ENCODE peak calls at places on chromosomes 6 and 20, in eight cellular contexts. R, K, C, Y, H, P, O and U are unnamed samples.

GRCh38 chr20:37325206-37325605 is 20.7 kb upstream of the SRC start:
- DNase-seq in R (no peak), K (no peak), C (no peak), Y (no peak), H (no peak), P (no peak), O (no peak), U (no peak)

GRCh38 chr6:152117156-152118129 is 310.0 kb downstream of the ESR1 start:
- DNase-seq in R (no peak), K (no peak), C (no peak), Y (no peak), H (no peak), P (no peak), O (peak), U (no peak)

GRCh38 chr20:47620808-47621805 is 119.4 kb downstream of the NCOA3 start:
- DNase-seq in R (peak), K (no peak), C (peak), Y (peak), H (no peak), P (no peak), O (peak), U (no peak)

GRCh38 chr6:3669916-3670315 is 81.6 kb downstream of the PXDC1 start:
- DNase-seq in R (no peak), K (no peak), C (no peak), Y (no peak), H (no peak), P (no peak), O (no peak), U (no peak)

GRCh38 chr6:33632603-33633039 is 11.5 kb downstream of the ITPR3 start:
- DNase-seq in R (peak), K (peak), C (peak), Y (no peak), H (no peak), P (peak), O (peak), U (peak)

GRCh38 chr6:94769197-94769596 is 808.1 kb upstream of the MANEA start:
- DNase-seq in R (no peak), K (no peak), C (no peak), Y (no peak), H (no peak), P (peak), O (no peak), U (peak)

GRCh38 chr6:1382883-1383728 is 6.3 kb upstream of the FOXF2 start:
- DNase-seq in R (no peak), K (no peak), C (no peak), Y (no peak), H (no peak), P (no peak), O (no peak), U (no peak)

GRCh38 chr6:134701301-134701700 is 248.6 kb downstream of the ALDH8A1 start:
- DNase-seq in R (no peak), K (no peak), C (no peak), Y (no peak), H (no peak), P (no peak), O (no peak), U (no peak)

GRCh38 chr6:135953800-135954199 is 102.3 kb downstream of the PDE7B start:
- DNase-seq in R (no peak), K (no peak), C (no peak), Y (no peak), H (no peak), P (no peak), O (no peak), U (no peak)

GRCh38 chr6:132758689-132759088 is 985 bp upstream of the VNN2 start:
- DNase-seq in R (no peak), K (no peak), C (no peak), Y (no peak), H (no peak), P (no peak), O (no peak), U (no peak)

GRCh38 chr20:2690213-2690612 is 2.4 kb upstream of the EBF4 start:
- DNase-seq in R (no peak), K (no peak), C (no peak), Y (no peak), H (no peak), P (no peak), O (no peak), U (no peak)

GRCh38 chr6:130229645-130230044 is 6.9 kb upstream of the SAMD3 start:
- DNase-seq in R (no peak), K (no peak), C (no peak), Y (no peak), H (no peak), P (no peak), O (no peak), U (no peak)

GRCh38 chr6:108562503-108562993 is 1.8 kb downstream of the FOXO3 start:
- DNase-seq in R (peak), K (no peak), C (peak), Y (peak), H (no peak), P (peak), O (peak), U (no peak)

GRCh38 chr20:37385176-37385575 is 39.2 kb downstream of the SRC start:
- DNase-seq in R (no peak), K (no peak), C (no peak), Y (no peak), H (no peak), P (no peak), O (no peak), U (no peak)

GRCh38 chr20:44104807-44105517 is 82.0 kb downstream of the JPH2 start:
- DNase-seq in R (peak), K (no peak), C (peak), Y (peak), H (no peak), P (no peak), O (peak), U (no peak)

GRCh38 chr20:8583209-8584106 is 451.4 kb downstream of the PLCB1 start:
- DNase-seq in R (no peak), K (no peak), C (peak), Y (no peak), H (no peak), P (no peak), O (peak), U (no peak)

GRCh38 chr6:166330612-166331011 is 11.7 kb downstream of the SFT2D1 start:
- DNase-seq in R (peak), K (no peak), C (no peak), Y (no peak), H (no peak), P (peak), O (peak), U (peak)

GRCh38 chr6:47240277-47240890 is 69.3 kb downstream of the TNFRSF21 start:
- DNase-seq in R (no peak), K (no peak), C (no peak), Y (no peak), H (no peak), P (no peak), O (no peak), U (no peak)

GRCh38 chr6:121890307-121890910 is 455.0 kb downstream of the GJA1 start:
- DNase-seq in R (no peak), K (no peak), C (peak), Y (no peak), H (no peak), P (peak), O (no peak), U (no peak)

GRCh38 chr20:25863536-25864325 is 167.1 kb upstream of the ZNF337 start:
- DNase-seq in R (no peak), K (no peak), C (no peak), Y (no peak), H (no peak), P (no peak), O (no peak), U (no peak)

GRCh38 chr6:76518443-76518842 is 446.0 kb upstream of the IMPG1 start:
- DNase-seq in R (no peak), K (no peak), C (no peak), Y (no peak), H (no peak), P (no peak), O (no peak), U (no peak)

GRCh38 chr6:134706153-134706552 is 243.7 kb downstream of the ALDH8A1 start:
- DNase-seq in R (no peak), K (no peak), C (peak), Y (no peak), H (no peak), P (peak), O (no peak), U (no peak)

GRCh38 chr20:47540443-47541354 is 39.0 kb downstream of the NCOA3 start:
- DNase-seq in R (no peak), K (no peak), C (peak), Y (no peak), H (no peak), P (no peak), O (no peak), U (no peak)

GRCh38 chr20:4633780-4634179 is 87.9 kb upstream of the PRND start:
- DNase-seq in R (peak), K (no peak), C (peak), Y (peak), H (no peak), P (no peak), O (peak), U (no peak)

GRCh38 chr6:3228046-3228671 is 706 bp upstream of the TUBB2B start:
- DNase-seq in R (no peak), K (no peak), C (no peak), Y (no peak), H (no peak), P (no peak), O (no peak), U (no peak)

GRCh38 chr20:46928580-46929132 is 34.0 kb downstream of the EYA2 start:
- DNase-seq in R (no peak), K (no peak), C (no peak), Y (no peak), H (no peak), P (no peak), O (peak), U (no peak)

GRCh38 chr6:103367212-103367611 is 1492.5 kb downstream of the HACE1 start:
- DNase-seq in R (no peak), K (no peak), C (no peak), Y (no peak), H (no peak), P (no peak), O (no peak), U (no peak)

GRCh38 chr20:37288091-37288490 is 1.4 kb upstream of the MANBAL start:
- DNase-seq in R (no peak), K (no peak), C (no peak), Y (no peak), H (no peak), P (no peak), O (peak), U (no peak)

GRCh38 chr6:165729307-165729936 is 66.4 kb upstream of the PDE10A start:
- DNase-seq in R (peak), K (no peak), C (peak), Y (peak), H (peak), P (no peak), O (peak), U (no peak)

GRCh38 chr20:41318271-41318649 is 729 bp upstream of the ZHX3 start:
- DNase-seq in R (no peak), K (no peak), C (no peak), Y (no peak), H (no peak), P (no peak), O (no peak), U (no peak)